ENCODE peak calls at places on chromosomes 5 and 9, in four cellular contexts. P, E, V and X are unnamed samples.
A peak's percentile ranks its signal among the peaks of the same experiment; 100 is the strongest.

GRCh38 chr5:173329370-173330150 is 1.3 kb upstream of the STC2 start:
- DNase-seq in V (no peak), E (no peak), P (peak; percentile 89), X (peak; percentile 83)

GRCh38 chr9:130024597-130024994 is 18.4 kb downstream of the FNBP1 start:
- DNase-seq in P (no peak), E (peak; percentile 47), V (no peak), X (no peak)

GRCh38 chr9:89674667-89675402 is 70.0 kb downstream of the GADD45G start:
- DNase-seq in E (no peak), V (peak; percentile 70), P (peak; percentile 93), X (peak; percentile 86)

GRCh38 chr5:170638454-170639220 is 134.8 kb downstream of the KCNIP1 start:
- DNase-seq in V (peak; percentile 70), E (peak; percentile 28), P (peak; percentile 81), X (peak; percentile 88)

GRCh38 chr9:138103824-138104206 is 226.2 kb downstream of the CACNA1B start:
- DNase-seq in V (no peak), P (no peak), E (no peak), X (no peak)

GRCh38 chr5:167759411-167759821 is 532.0 kb upstream of the WWC1 start:
- DNase-seq in P (peak; percentile 56), V (no peak), E (peak; percentile 61), X (no peak)

GRCh38 chr5:151063136-151063544 is 17.7 kb downstream of the TNIP1 start:
- DNase-seq in E (peak; percentile 87), V (no peak), P (no peak), X (no peak)

GRCh38 chr5:142674438-142675210 is 11.3 kb downstream of the FGF1 start:
- DNase-seq in E (peak; percentile 89), V (no peak), P (no peak), X (no peak)

GRCh38 chr9:2691212-2691611 is 26.1 kb upstream of the KCNV2 start:
- DNase-seq in P (no peak), V (no peak), E (no peak), X (no peak)

GRCh38 chr5:151598984-151599383 is 7.9 kb upstream of the FAT2 start:
- DNase-seq in V (no peak), E (no peak), P (no peak), X (no peak)

GRCh38 chr9:82750411-82750918 is 312.5 kb downstream of the RASEF start:
- DNase-seq in V (no peak), P (no peak), E (no peak), X (no peak)

GRCh38 chr5:142637871-142638270 is 48.0 kb downstream of the FGF1 start:
- DNase-seq in E (no peak), P (no peak), V (no peak), X (no peak)

GRCh38 chr5:93578813-93579560 is 2.0 kb downstream of the NR2F1-AS1 start:
- DNase-seq in E (peak; percentile 72), V (no peak), P (no peak), X (peak; percentile 55)

GRCh38 chr9:110877376-110877775 is 160.9 kb downstream of the LPAR1 start:
- DNase-seq in E (no peak), P (no peak), V (no peak), X (no peak)

GRCh38 chr9:110871736-110872135 is 166.5 kb downstream of the LPAR1 start:
- DNase-seq in P (no peak), E (no peak), V (no peak), X (no peak)

GRCh38 chr9:110880123-110880522 is 158.1 kb downstream of the LPAR1 start:
- DNase-seq in P (peak; percentile 10), V (no peak), E (peak; percentile 91), X (no peak)

GRCh38 chr9:110869931-110870330 is 168.3 kb downstream of the LPAR1 start:
- DNase-seq in E (no peak), V (no peak), P (no peak), X (no peak)

GRCh38 chr9:110875275-110875674 is 163.0 kb downstream of the LPAR1 start:
- DNase-seq in V (peak; percentile 44), P (peak; percentile 74), E (no peak), X (peak; percentile 83)
- H4K5ac ChIP-seq in V (no peak overlapping the region), P (no peak overlapping the region), E (no peak overlapping the region), X (no peak overlapping the region)

DNA sequence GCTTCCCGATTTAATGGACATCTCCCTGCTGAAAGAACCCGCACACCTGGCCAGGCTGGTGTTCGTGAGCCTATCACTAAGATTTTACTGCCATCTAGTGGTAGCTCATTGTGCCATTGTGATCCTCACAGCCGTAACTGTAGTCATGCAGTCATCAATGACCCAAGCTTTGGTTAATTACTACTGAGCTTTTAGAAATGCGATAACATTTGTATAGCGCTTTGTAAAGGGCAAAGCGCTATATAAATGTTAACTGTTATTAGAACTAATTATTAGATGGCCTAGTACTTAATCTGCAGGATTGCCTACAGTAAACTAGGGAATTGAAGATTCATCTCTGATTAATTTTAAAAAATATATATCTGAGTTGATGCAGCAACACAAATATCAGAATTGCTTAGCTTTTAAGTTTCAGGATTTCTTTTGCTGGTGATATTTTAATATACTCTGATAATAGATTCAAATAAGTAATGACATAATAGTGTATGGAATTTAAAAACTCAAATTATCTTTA is 90.2 kb downstream of the HACD4 start:
- DNase-seq in V (peak; percentile 29), E (peak; percentile 71), P (peak; percentile 82), X (peak; percentile 70)
- H4K5ac ChIP-seq in V (no peak overlapping the region), E (no peak overlapping the region), P (no peak overlapping the region), X (no peak overlapping the region)

GRCh38 chr5:96125335-96125891 is 163.8 kb upstream of the ELL2 start:
- DNase-seq in V (no peak), P (no peak), E (no peak), X (no peak)
- H4K5ac ChIP-seq in V (no peak overlapping the region), P (no peak overlapping the region), E (peak overlapping the region; percentile 72), X (no peak overlapping the region)

DNA sequence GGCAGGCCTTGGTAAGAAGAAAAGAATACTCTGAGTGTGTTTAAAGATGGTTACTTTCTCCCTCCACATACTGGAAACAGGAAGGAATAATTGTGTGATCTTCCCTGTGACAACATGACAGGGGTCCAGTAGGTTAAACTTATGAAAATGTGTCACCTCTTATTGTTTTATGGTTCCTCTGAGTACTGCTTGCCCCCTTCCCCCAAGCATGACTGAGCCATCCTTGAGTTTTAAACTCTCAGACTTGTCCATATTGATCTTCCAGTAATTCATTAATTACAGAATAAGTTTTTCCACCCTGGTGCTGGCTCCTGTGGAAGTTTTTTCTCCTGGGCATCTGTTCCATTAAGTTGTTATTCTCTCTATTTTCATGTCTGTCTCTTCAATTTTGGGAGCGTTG is 95.8 kb downstream of the CNTLN start:
- DNase-seq in P (no peak), V (no peak), E (no peak), X (no peak)
- H4K5ac ChIP-seq in P (no peak overlapping the region), V (no peak overlapping the region), E (no peak overlapping the region), X (no peak overlapping the region)

DNA sequence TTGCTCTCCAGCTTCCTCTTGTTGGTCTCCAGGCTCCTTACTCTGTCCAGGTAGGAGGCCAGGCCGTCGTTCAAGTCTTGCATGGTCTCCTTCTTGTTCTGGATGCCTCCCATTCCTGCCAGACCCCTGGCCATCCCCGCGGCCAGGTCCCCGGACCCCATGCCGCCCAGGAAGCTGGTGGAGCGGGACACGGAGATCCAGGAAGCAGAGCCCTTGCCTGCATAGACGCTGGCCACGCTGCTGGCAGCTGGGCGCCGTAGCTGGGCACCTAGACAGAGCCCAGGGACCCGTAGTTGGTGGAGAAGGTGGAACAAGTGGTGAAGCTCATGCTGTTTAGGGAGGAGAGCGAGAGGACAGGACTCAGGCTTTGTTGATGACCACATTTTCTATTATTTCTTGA is 1584.0 kb upstream of the ACO1 start:
- DNase-seq in E (no peak), P (no peak), V (no peak), X (no peak)
- H4K5ac ChIP-seq in E (no peak overlapping the region), P (no peak overlapping the region), V (no peak overlapping the region), X (no peak overlapping the region)

GRCh38 chr5:95856501-95856981 is 34.0 kb upstream of the GLRX start:
- DNase-seq in P (no peak), V (no peak), E (no peak), X (no peak)
- H4K5ac ChIP-seq in P (no peak overlapping the region), V (no peak overlapping the region), E (no peak overlapping the region), X (no peak overlapping the region)